ENCODE peak calls at places on chromosome 6, in ten cellular contexts. One of them, this sample, is unnamed. For H3K4me1 and H3K27me3, the result is how much of the 10 kb centered on the place peaks cover.

GRCh38 chr6:116467096-116467495 is 5.9 kb downstream of the CALHM6 start:
- DNase-seq in PC-9: no peak
- DNase-seq in mesenchymal stem cell: no peak
- DNase-seq in GM23248: no peak
- DNase-seq in K562: no peak
- DNase-seq in endothelial cell of umbilical vein: no peak
- DNase-seq in CD8-positive, alpha-beta T cell: no peak
- DNase-seq in upper lobe of left lung: no peak
- DNase-seq in lower lobe of right lung: no peak
- DNase-seq in psoas muscle: no peak
- DNase-seq in this sample: no peak

GRCh38 chr6:26268659-26269402 is 96.2 kb upstream of the BTN3A2 start:
- DNase-seq in PC-9: peak
- DNase-seq in mesenchymal stem cell: peak
- DNase-seq in GM23248: peak
- DNase-seq in K562: no peak
- DNase-seq in endothelial cell of umbilical vein: no peak
- DNase-seq in CD8-positive, alpha-beta T cell: no peak
- DNase-seq in upper lobe of left lung: no peak
- DNase-seq in lower lobe of right lung: no peak
- DNase-seq in psoas muscle: no peak
- DNase-seq in this sample: peak

GRCh38 chr6:45677381-45677992 is 299.8 kb upstream of the SUPT3H start:
- DNase-seq in PC-9: no peak
- DNase-seq in mesenchymal stem cell: peak
- DNase-seq in GM23248: no peak
- DNase-seq in K562: no peak
- DNase-seq in endothelial cell of umbilical vein: peak
- DNase-seq in CD8-positive, alpha-beta T cell: peak
- DNase-seq in upper lobe of left lung: peak
- DNase-seq in lower lobe of right lung: no peak
- DNase-seq in psoas muscle: no peak
- DNase-seq in this sample: no peak

GRCh38 chr6:38164671-38165108 is 345.2 kb downstream of the ZFAND3 start:
- DNase-seq in PC-9: no peak
- DNase-seq in mesenchymal stem cell: no peak
- DNase-seq in GM23248: no peak
- DNase-seq in K562: no peak
- DNase-seq in endothelial cell of umbilical vein: no peak
- DNase-seq in CD8-positive, alpha-beta T cell: no peak
- DNase-seq in upper lobe of left lung: no peak
- DNase-seq in lower lobe of right lung: no peak
- DNase-seq in psoas muscle: no peak
- DNase-seq in this sample: no peak

GRCh38 chr6:32607988-32608298 is 18.3 kb upstream of the HLA-DRB1 start:
- DNase-seq in PC-9: no peak
- DNase-seq in mesenchymal stem cell: no peak
- DNase-seq in GM23248: no peak
- DNase-seq in K562: no peak
- DNase-seq in endothelial cell of umbilical vein: no peak
- DNase-seq in CD8-positive, alpha-beta T cell: no peak
- DNase-seq in upper lobe of left lung: no peak
- DNase-seq in lower lobe of right lung: no peak
- DNase-seq in psoas muscle: no peak
- DNase-seq in this sample: no peak

GRCh38 chr6:158636778-158637177 is 7.8 kb downstream of the DYNLT1 start:
- DNase-seq in PC-9: no peak
- DNase-seq in mesenchymal stem cell: no peak
- DNase-seq in GM23248: no peak
- DNase-seq in K562: no peak
- DNase-seq in endothelial cell of umbilical vein: no peak
- DNase-seq in CD8-positive, alpha-beta T cell: no peak
- DNase-seq in upper lobe of left lung: no peak
- DNase-seq in lower lobe of right lung: no peak
- DNase-seq in psoas muscle: no peak
- DNase-seq in this sample: no peak

GRCh38 chr6:36929607-36930006 is 24.9 kb upstream of the PI16 start:
- DNase-seq in PC-9: no peak
- DNase-seq in mesenchymal stem cell: peak
- DNase-seq in GM23248: peak
- DNase-seq in K562: no peak
- DNase-seq in endothelial cell of umbilical vein: no peak
- DNase-seq in CD8-positive, alpha-beta T cell: no peak
- DNase-seq in upper lobe of left lung: no peak
- DNase-seq in lower lobe of right lung: no peak
- DNase-seq in psoas muscle: no peak
- DNase-seq in this sample: no peak

GRCh38 chr6:113821445-113821844 is 35.7 kb upstream of the MARCKS start:
- DNase-seq in PC-9: no peak
- DNase-seq in mesenchymal stem cell: no peak
- DNase-seq in GM23248: no peak
- DNase-seq in K562: no peak
- DNase-seq in endothelial cell of umbilical vein: no peak
- DNase-seq in CD8-positive, alpha-beta T cell: no peak
- DNase-seq in upper lobe of left lung: no peak
- DNase-seq in lower lobe of right lung: no peak
- DNase-seq in psoas muscle: no peak
- DNase-seq in this sample: no peak

GRCh38 chr6:21767891-21768659 is 174.5 kb downstream of the SOX4 start:
- DNase-seq in PC-9: no peak
- DNase-seq in mesenchymal stem cell: peak
- DNase-seq in GM23248: peak
- DNase-seq in K562: no peak
- DNase-seq in endothelial cell of umbilical vein: peak
- DNase-seq in CD8-positive, alpha-beta T cell: no peak
- DNase-seq in upper lobe of left lung: no peak
- DNase-seq in lower lobe of right lung: no peak
- DNase-seq in psoas muscle: no peak
- DNase-seq in this sample: peak

GRCh38 chr6:77624468-77624867 is 28.4 kb upstream of the MEI4 start:
- DNase-seq in PC-9: no peak
- DNase-seq in mesenchymal stem cell: no peak
- DNase-seq in GM23248: no peak
- DNase-seq in K562: no peak
- DNase-seq in endothelial cell of umbilical vein: no peak
- DNase-seq in CD8-positive, alpha-beta T cell: no peak
- DNase-seq in upper lobe of left lung: no peak
- DNase-seq in lower lobe of right lung: no peak
- DNase-seq in psoas muscle: no peak
- DNase-seq in this sample: no peak

GRCh38 chr6:31083742-31084354 is 28.5 kb downstream of the C6orf15 start:
- DNase-seq in PC-9: no peak
- DNase-seq in mesenchymal stem cell: peak
- DNase-seq in GM23248: peak
- DNase-seq in K562: peak
- DNase-seq in endothelial cell of umbilical vein: peak
- DNase-seq in CD8-positive, alpha-beta T cell: no peak
- DNase-seq in upper lobe of left lung: no peak
- DNase-seq in lower lobe of right lung: no peak
- DNase-seq in psoas muscle: peak
- DNase-seq in this sample: no peak

GRCh38 chr6:122322824-122323223 is 76.6 kb upstream of the HSF2 start:
- DNase-seq in PC-9: peak
- DNase-seq in mesenchymal stem cell: peak
- DNase-seq in GM23248: peak
- DNase-seq in K562: no peak
- DNase-seq in endothelial cell of umbilical vein: peak
- DNase-seq in CD8-positive, alpha-beta T cell: no peak
- DNase-seq in upper lobe of left lung: no peak
- DNase-seq in lower lobe of right lung: no peak
- DNase-seq in psoas muscle: no peak
- DNase-seq in this sample: peak

GRCh38 chr6:15522856-15523529 is 139.8 kb downstream of the DTNBP1 start:
- DNase-seq in PC-9: no peak
- DNase-seq in mesenchymal stem cell: no peak
- DNase-seq in GM23248: no peak
- DNase-seq in K562: no peak
- DNase-seq in endothelial cell of umbilical vein: no peak
- DNase-seq in CD8-positive, alpha-beta T cell: no peak
- DNase-seq in upper lobe of left lung: no peak
- DNase-seq in lower lobe of right lung: no peak
- DNase-seq in psoas muscle: no peak
- DNase-seq in this sample: no peak

GRCh38 chr6:168363811-168364792 is 44.5 kb upstream of the DACT2 start:
- DNase-seq in PC-9: no peak
- DNase-seq in mesenchymal stem cell: no peak
- DNase-seq in GM23248: no peak
- DNase-seq in K562: no peak
- DNase-seq in endothelial cell of umbilical vein: no peak
- DNase-seq in CD8-positive, alpha-beta T cell: no peak
- DNase-seq in upper lobe of left lung: no peak
- DNase-seq in lower lobe of right lung: no peak
- DNase-seq in psoas muscle: peak
- DNase-seq in this sample: no peak

GRCh38 chr6:32847795-32848194 is 3.9 kb upstream of the PSMB8 start:
- DNase-seq in PC-9: no peak
- DNase-seq in mesenchymal stem cell: no peak
- DNase-seq in GM23248: no peak
- DNase-seq in K562: no peak
- DNase-seq in endothelial cell of umbilical vein: no peak
- DNase-seq in CD8-positive, alpha-beta T cell: no peak
- DNase-seq in upper lobe of left lung: no peak
- DNase-seq in lower lobe of right lung: no peak
- DNase-seq in psoas muscle: no peak
- DNase-seq in this sample: no peak

GRCh38 chr6:142953373-142954273 is 8.6 kb upstream of the HIVEP2 start:
- DNase-seq in PC-9: no peak
- DNase-seq in mesenchymal stem cell: no peak
- DNase-seq in GM23248: no peak
- DNase-seq in K562: no peak
- DNase-seq in endothelial cell of umbilical vein: peak
- DNase-seq in CD8-positive, alpha-beta T cell: no peak
- DNase-seq in upper lobe of left lung: no peak
- DNase-seq in lower lobe of right lung: no peak
- DNase-seq in psoas muscle: no peak
- DNase-seq in this sample: no peak

GRCh38 chr6:41727705-41728072 is 7.7 kb downstream of the TFEB start:
- DNase-seq in PC-9: no peak
- DNase-seq in mesenchymal stem cell: no peak
- DNase-seq in GM23248: no peak
- DNase-seq in K562: no peak
- DNase-seq in endothelial cell of umbilical vein: no peak
- DNase-seq in CD8-positive, alpha-beta T cell: no peak
- DNase-seq in upper lobe of left lung: no peak
- DNase-seq in lower lobe of right lung: peak
- DNase-seq in psoas muscle: no peak
- DNase-seq in this sample: no peak
- H3K4me1 ChIP-seq in PC-9: under half
- H3K4me1 ChIP-seq in mesenchymal stem cell: half or more
- H3K4me1 ChIP-seq in GM23248: under half
- H3K4me1 ChIP-seq in K562: under half
- H3K4me1 ChIP-seq in endothelial cell of umbilical vein: under half
- H3K4me1 ChIP-seq in CD8-positive, alpha-beta T cell: half or more
- H3K4me1 ChIP-seq in upper lobe of left lung: half or more
- H3K4me1 ChIP-seq in lower lobe of right lung: half or more
- H3K4me1 ChIP-seq in psoas muscle: half or more
- H3K4me1 ChIP-seq in this sample: under half

GRCh38 chr6:169911264-169912263 is 160.1 kb downstream of the ERMARD start:
- DNase-seq in PC-9: no peak
- DNase-seq in mesenchymal stem cell: no peak
- DNase-seq in GM23248: no peak
- DNase-seq in K562: no peak
- DNase-seq in endothelial cell of umbilical vein: no peak
- DNase-seq in CD8-positive, alpha-beta T cell: no peak
- DNase-seq in upper lobe of left lung: no peak
- DNase-seq in lower lobe of right lung: no peak
- DNase-seq in psoas muscle: no peak
- DNase-seq in this sample: no peak
- H3K27me3 ChIP-seq in PC-9: half or more
- H3K27me3 ChIP-seq in mesenchymal stem cell: under half
- H3K27me3 ChIP-seq in GM23248: under half
- H3K27me3 ChIP-seq in K562: half or more
- H3K27me3 ChIP-seq in endothelial cell of umbilical vein: under half
- H3K27me3 ChIP-seq in CD8-positive, alpha-beta T cell: under half
- H3K27me3 ChIP-seq in upper lobe of left lung: under half
- H3K27me3 ChIP-seq in lower lobe of right lung: under half
- H3K27me3 ChIP-seq in psoas muscle: under half
- H3K27me3 ChIP-seq in this sample: under half

GRCh38 chr6:17910178-17910577 is 77.3 kb downstream of the KIF13A start:
- DNase-seq in PC-9: no peak
- DNase-seq in mesenchymal stem cell: peak
- DNase-seq in GM23248: no peak
- DNase-seq in K562: no peak
- DNase-seq in endothelial cell of umbilical vein: no peak
- DNase-seq in CD8-positive, alpha-beta T cell: no peak
- DNase-seq in upper lobe of left lung: no peak
- DNase-seq in lower lobe of right lung: no peak
- DNase-seq in psoas muscle: no peak
- DNase-seq in this sample: no peak
- H3K27ac ChIP-seq in PC-9: no peak
- H3K27ac ChIP-seq in mesenchymal stem cell: no peak
- H3K27ac ChIP-seq in GM23248: peak
- H3K27ac ChIP-seq in K562: no peak
- H3K27ac ChIP-seq in endothelial cell of umbilical vein: no peak
- H3K27ac ChIP-seq in CD8-positive, alpha-beta T cell: no peak
- H3K27ac ChIP-seq in upper lobe of left lung: no peak
- H3K27ac ChIP-seq in lower lobe of right lung: no peak
- H3K27ac ChIP-seq in psoas muscle: peak
- H3K27ac ChIP-seq in this sample: peak

GRCh38 chr6:70028246-70028645 is 161.9 kb downstream of the COL19A1 start:
- DNase-seq in PC-9: no peak
- DNase-seq in mesenchymal stem cell: no peak
- DNase-seq in GM23248: no peak
- DNase-seq in K562: no peak
- DNase-seq in endothelial cell of umbilical vein: no peak
- DNase-seq in CD8-positive, alpha-beta T cell: no peak
- DNase-seq in upper lobe of left lung: no peak
- DNase-seq in lower lobe of right lung: no peak
- DNase-seq in psoas muscle: no peak
- DNase-seq in this sample: no peak

GRCh38 chr6:70037445-70037844 is 171.1 kb downstream of the COL19A1 start:
- DNase-seq in PC-9: no peak
- DNase-seq in mesenchymal stem cell: no peak
- DNase-seq in GM23248: no peak
- DNase-seq in K562: no peak
- DNase-seq in endothelial cell of umbilical vein: no peak
- DNase-seq in CD8-positive, alpha-beta T cell: no peak
- DNase-seq in upper lobe of left lung: no peak
- DNase-seq in lower lobe of right lung: no peak
- DNase-seq in psoas muscle: no peak
- DNase-seq in this sample: no peak

DNA sequence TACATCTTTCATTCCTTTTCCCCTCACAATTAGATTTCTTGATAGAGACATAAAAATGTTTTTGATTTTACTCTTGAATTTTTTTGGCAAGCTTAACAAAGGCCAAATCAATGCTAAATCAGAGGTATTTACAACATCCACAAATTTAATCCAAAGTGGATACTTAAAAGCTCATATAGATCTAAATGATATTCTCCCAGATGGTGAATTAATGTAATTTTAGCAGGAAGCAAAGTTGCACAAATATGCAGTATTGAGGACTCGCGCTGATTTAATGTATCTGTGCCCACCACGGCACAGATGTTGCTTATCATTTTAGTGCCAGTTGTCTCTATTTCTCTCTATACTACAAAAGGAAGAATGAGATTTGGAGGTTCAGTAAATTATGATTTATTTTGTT is 167.4 kb downstream of the COL19A1 start:
- DNase-seq in PC-9: no peak
- DNase-seq in mesenchymal stem cell: no peak
- DNase-seq in GM23248: no peak
- DNase-seq in K562: no peak
- DNase-seq in endothelial cell of umbilical vein: no peak
- DNase-seq in CD8-positive, alpha-beta T cell: no peak
- DNase-seq in upper lobe of left lung: no peak
- DNase-seq in lower lobe of right lung: no peak
- DNase-seq in psoas muscle: no peak
- DNase-seq in this sample: no peak
- H3K4me1 ChIP-seq in PC-9: under half
- H3K4me1 ChIP-seq in mesenchymal stem cell: under half
- H3K4me1 ChIP-seq in GM23248: under half
- H3K4me1 ChIP-seq in K562: under half
- H3K4me1 ChIP-seq in endothelial cell of umbilical vein: under half
- H3K4me1 ChIP-seq in CD8-positive, alpha-beta T cell: under half
- H3K4me1 ChIP-seq in upper lobe of left lung: under half
- H3K4me1 ChIP-seq in lower lobe of right lung: under half
- H3K4me1 ChIP-seq in psoas muscle: under half
- H3K4me1 ChIP-seq in this sample: under half